ENCODE peak calls at places on chromosome 13, in seven cellular contexts. G, Z, D, V, C, T and L are unnamed samples.

GRCh38 chr13:82751221-82751620 is 1131.1 kb downstream of the SLITRK1 start:
- DNase-seq in G (no peak), V (no peak), D (no peak), T (no peak), Z (no peak), C (no peak), L (no peak)

GRCh38 chr13:25247345-25247744 is 39.9 kb downstream of the MTMR6 start:
- DNase-seq in V (no peak), C (no peak), D (no peak), T (no peak), G (no peak), Z (no peak), L (no peak)

GRCh38 chr13:99600318-99600717 is 99.0 kb downstream of the TM9SF2 start:
- DNase-seq in T (no peak), D (no peak), Z (no peak), C (no peak), G (no peak), V (no peak), L (no peak)

GRCh38 chr13:32164622-32165268 is 133.2 kb downstream of the FRY start:
- DNase-seq in D (no peak), T (peak; percentile 50), V (no peak), G (no peak), C (peak; percentile 82), Z (peak; percentile 81), L (no peak)

GRCh38 chr13:41565221-41565620 is 107.9 kb downstream of the RGCC start:
- DNase-seq in Z (no peak), T (no peak), G (peak; percentile 56), D (no peak), V (no peak), C (peak; percentile 85), L (peak; percentile 90)

GRCh38 chr13:94115054-94115453 is 364.4 kb downstream of the DCT start:
- DNase-seq in D (no peak), C (no peak), Z (no peak), T (no peak), V (no peak), G (no peak), L (no peak)

GRCh38 chr13:75411924-75412537 is 69.9 kb downstream of the TBC1D4 start:
- DNase-seq in C (no peak), V (no peak), T (no peak), Z (no peak), G (no peak), D (no peak), L (no peak)

GRCh38 chr13:33299626-33300025 is 14.1 kb upstream of the STARD13 start:
- DNase-seq in V (no peak), G (no peak), D (no peak), C (no peak), Z (no peak), T (no peak), L (no peak)

GRCh38 chr13:85974604-85975366 is 175.6 kb upstream of the SLITRK6 start:
- DNase-seq in G (no peak), Z (no peak), T (no peak), C (peak; percentile 50), V (no peak), D (no peak), L (peak; percentile 5)

GRCh38 chr13:77265336-77265735 is 61.6 kb downstream of the MYCBP2 start:
- DNase-seq in T (no peak), V (no peak), G (no peak), C (no peak), Z (no peak), D (no peak), L (no peak)

GRCh38 chr13:39012608-39013007 is 22.0 kb upstream of the STOML3 start:
- DNase-seq in V (no peak), C (no peak), D (no peak), Z (no peak), T (no peak), G (no peak), L (no peak)

GRCh38 chr13:67227131-67227983 is 2.8 kb downstream of the PCDH9 start:
- DNase-seq in G (no peak), Z (no peak), T (no peak), V (no peak), C (no peak), D (no peak), L (no peak)

GRCh38 chr13:98892821-98893220 is 85.0 kb downstream of the DOCK9 start:
- DNase-seq in C (no peak), D (no peak), G (no peak), Z (no peak), V (no peak), T (no peak), L (no peak)

GRCh38 chr13:97278395-97279078 is 56.4 kb downstream of the MBNL2 start:
- DNase-seq in V (no peak), G (no peak), D (no peak), Z (no peak), T (no peak), C (no peak), L (no peak)

GRCh38 chr13:25890671-25891212 is 161.1 kb downstream of the SHISA2 start:
- DNase-seq in C (peak; percentile 13), D (no peak), T (no peak), Z (no peak), V (no peak), G (no peak), L (no peak)

GRCh38 chr13:102892504-102892903 is 46.7 kb downstream of the ERCC5 start:
- DNase-seq in G (no peak), C (no peak), Z (no peak), T (no peak), V (no peak), D (no peak), L (no peak)

GRCh38 chr13:53466576-53466975 is 438.0 kb downstream of the OLFM4 start:
- DNase-seq in D (no peak), T (no peak), V (no peak), C (no peak), G (no peak), Z (no peak), L (no peak)

GRCh38 chr13:53460776-53461175 is 432.2 kb downstream of the OLFM4 start:
- DNase-seq in D (no peak), T (no peak), G (no peak), V (no peak), Z (no peak), C (no peak), L (no peak)
- H3K4me3 ChIP-seq in D (no peak overlapping the region), T (no peak overlapping the region), G (no peak overlapping the region), V (no peak overlapping the region), Z (no peak overlapping the region), C (no peak overlapping the region), L (no peak overlapping the region)

DNA sequence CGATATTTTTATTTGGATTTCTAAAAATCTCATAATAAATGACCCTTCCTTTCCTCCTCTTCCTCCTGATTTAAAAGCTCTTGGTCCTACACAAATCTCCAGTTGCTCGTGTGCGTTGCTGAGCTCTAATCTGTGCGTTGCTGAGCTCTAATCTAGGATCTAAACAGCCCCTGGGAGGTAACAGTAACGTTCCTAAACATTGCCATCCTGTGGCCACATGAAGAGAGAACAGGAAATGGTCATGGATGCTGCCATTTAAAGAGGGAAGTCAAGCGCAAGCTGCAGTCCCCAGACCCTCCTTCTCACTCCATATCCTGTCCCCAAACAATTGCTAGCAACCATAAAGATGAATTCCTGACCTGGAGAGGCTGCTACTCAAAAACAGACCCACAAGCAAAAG is 170.8 kb downstream of the NUFIP1 start:
- DNase-seq in D (no peak), G (no peak), T (peak; percentile 21), Z (peak; percentile 44), V (no peak), C (peak; percentile 36), L (no peak)
- TF ChIP-seq CTCF in D (no peak), G (no peak), T (no peak), Z (peak; percentile 45), V (no peak), C (peak; percentile 15), L (peak; percentile 14)

DNA sequence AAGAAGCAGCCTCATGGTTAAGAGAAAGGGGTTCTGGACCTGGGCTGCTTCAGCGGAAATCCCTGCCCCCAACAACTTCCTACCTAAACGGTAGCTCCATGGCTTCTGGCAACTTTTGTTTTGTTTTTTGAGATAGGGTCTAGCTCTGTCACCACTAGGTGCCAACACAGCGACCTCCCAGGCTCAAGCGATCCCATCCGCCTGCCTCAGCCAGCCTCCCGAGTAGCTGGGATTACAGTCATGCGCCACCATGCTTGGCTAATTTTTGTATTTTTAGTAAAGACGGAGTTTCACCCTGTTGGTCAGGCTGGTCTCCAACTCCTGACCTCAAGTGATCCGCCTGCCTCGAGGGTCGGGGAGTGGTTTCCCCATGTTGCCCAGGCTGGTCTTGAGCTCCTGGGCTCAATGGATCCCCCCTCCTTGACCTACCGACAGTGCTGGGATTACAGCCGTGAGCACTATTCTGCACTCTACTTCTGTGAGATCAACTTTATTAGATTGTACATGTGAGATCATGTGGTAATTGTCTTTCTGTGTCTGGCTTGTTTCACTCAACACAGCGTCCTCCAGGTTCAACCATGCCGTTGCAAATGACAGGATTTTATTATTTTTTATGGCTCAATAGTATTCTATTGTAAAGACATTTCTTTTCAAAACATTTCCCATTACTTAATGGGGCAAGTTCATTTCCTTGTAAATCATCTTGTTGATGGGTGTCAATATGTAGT is 1.3 kb upstream of the OBI1 start:
- DNase-seq in Z (no peak), G (no peak), C (no peak), V (no peak), D (no peak), T (peak; percentile 48), L (no peak)
- H3K4me3 ChIP-seq in Z (peak overlapping the region; percentile 18), G (peak overlapping the region; percentile 74), C (peak overlapping the region; percentile 91), V (peak overlapping the region; percentile 82), D (peak overlapping the region; percentile 86), T (peak overlapping the region; percentile 83), L (peak overlapping the region; percentile 95)

GRCh38 chr13:110070046-110070445 is 236.9 kb downstream of the COL4A1 start:
- DNase-seq in G (no peak), Z (no peak), T (no peak), V (no peak), D (no peak), C (no peak), L (no peak)
- TF ChIP-seq CTCF in G (no peak), Z (no peak), T (no peak), V (no peak), D (no peak), C (no peak), L (no peak)

DNA sequence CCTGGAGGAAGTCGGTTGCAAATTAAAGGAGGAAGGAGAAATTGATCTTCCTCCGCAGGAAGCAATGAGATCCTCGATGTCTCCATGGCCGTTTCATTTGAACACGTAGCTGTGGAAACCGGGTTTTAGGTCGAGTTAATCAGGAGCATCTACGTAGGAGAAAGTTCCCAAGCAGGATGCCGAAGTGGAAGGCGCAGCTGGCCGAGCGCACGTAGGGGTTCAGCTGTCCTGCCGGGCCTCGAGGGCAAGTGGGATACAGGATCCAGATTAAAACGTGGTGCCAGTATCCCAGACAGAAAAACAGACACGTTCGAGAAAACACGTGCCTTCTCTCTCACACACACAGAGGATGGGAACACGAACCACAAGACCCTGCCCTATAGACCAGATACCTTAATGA is 40.3 kb upstream of the POMP start:
- DNase-seq in G (no peak), C (no peak), T (no peak), D (no peak), Z (no peak), V (no peak), L (no peak)
- H3K4me3 ChIP-seq in G (no peak overlapping the region), C (no peak overlapping the region), T (no peak overlapping the region), D (no peak overlapping the region), Z (no peak overlapping the region), V (no peak overlapping the region), L (no peak overlapping the region)

GRCh38 chr13:23175920-23176319 is 4.9 kb upstream of the SGCG start:
- DNase-seq in V (no peak), G (no peak), T (no peak), D (no peak), Z (no peak), C (peak; percentile 21), L (no peak)
- TF ChIP-seq CTCF in V (no peak), G (peak; percentile 18), T (peak; percentile 19), D (no peak), Z (peak; percentile 53), C (peak; percentile 46), L (peak; percentile 31)

GRCh38 chr13:23630349-23631093 is 60.3 kb downstream of the TNFRSF19 start:
- DNase-seq in T (no peak), V (no peak), D (no peak), C (no peak), Z (peak; percentile 46), G (no peak), L (no peak)
- H3K4me3 ChIP-seq in T (no peak overlapping the region), V (no peak overlapping the region), D (no peak overlapping the region), C (no peak overlapping the region), Z (no peak overlapping the region), G (no peak overlapping the region), L (no peak overlapping the region)